ENCODE peak calls at places on chromosomes 11 and 22, in nine cellular contexts. H is neural progenitor cell, T is kidney, V is fibroblast of lung, K is HCT116, C is thoracic aorta, I is IMR-90, N is endothelial cell, M is pancreas. Y is an unnamed sample.

GRCh38 chr11:94883878-94884277 is 89.5 kb downstream of the CWC15 start:
- DNase-seq in K (no peak), H (no peak), C (no peak), T (no peak), N (no peak), V (no peak), I (no peak), M (no peak), Y (no peak)

GRCh38 chr22:40922484-40923303 is 28.5 kb upstream of the RBX1 start:
- DNase-seq in H (peak), T (no peak), V (peak), N (peak), M (no peak), I (peak), K (peak), C (no peak), Y (no peak)

GRCh38 chr22:28600546-28601143 is 79.0 kb downstream of the TTC28 start:
- DNase-seq in V (peak), K (peak), C (no peak), T (no peak), N (no peak), I (peak), M (no peak), H (peak), Y (no peak)

GRCh38 chr11:84468255-84468654 is 1158.9 kb downstream of the DLG2 start:
- DNase-seq in M (no peak), V (no peak), H (peak), C (no peak), K (no peak), N (no peak), T (no peak), I (no peak), Y (no peak)

GRCh38 chr11:68904458-68904847 is 762 bp downstream of the IGHMBP2 start:
- DNase-seq in K (no peak), V (no peak), T (no peak), C (no peak), M (peak), H (no peak), I (no peak), N (no peak), Y (no peak)

GRCh38 chr11:130166457-130166784 is 6.8 kb downstream of the ST14 start:
- DNase-seq in M (no peak), I (peak), H (no peak), N (no peak), V (peak), C (no peak), T (no peak), K (peak), Y (no peak)

GRCh38 chr22:23269441-23270211 is 89.3 kb downstream of the BCR start:
- DNase-seq in I (no peak), M (no peak), C (no peak), H (no peak), N (no peak), V (no peak), T (no peak), K (no peak), Y (no peak)

GRCh38 chr22:27752141-27752540 is 49.4 kb downstream of the MN1 start:
- DNase-seq in C (no peak), V (no peak), H (no peak), M (no peak), K (no peak), T (no peak), N (no peak), I (no peak), Y (no peak)

GRCh38 chr22:48972979-48973693 is 854.5 kb downstream of the BRD1 start:
- DNase-seq in C (no peak), N (no peak), K (no peak), M (no peak), I (no peak), H (no peak), T (no peak), V (no peak), Y (peak)

GRCh38 chr22:41917906-41918791 is 3.3 kb upstream of the SHISA8 start:
- DNase-seq in K (no peak), I (peak), M (no peak), T (no peak), V (peak), N (peak), C (no peak), H (no peak), Y (no peak)

GRCh38 chr11:95925011-95925410 is 1.1 kb upstream of the MTMR2 start:
- DNase-seq in H (peak), K (peak), C (no peak), M (no peak), N (no peak), I (peak), T (no peak), V (peak), Y (no peak)

GRCh38 chr11:1071571-1072115 is 3.0 kb upstream of the MUC2 start:
- DNase-seq in M (no peak), I (no peak), C (no peak), V (no peak), K (no peak), H (no peak), N (peak), T (peak), Y (peak)

GRCh38 chr22:21837184-21837979 is 30.1 kb downstream of the MAPK1 start:
- DNase-seq in H (peak), C (no peak), V (peak), T (no peak), N (peak), I (peak), K (peak), M (no peak), Y (no peak)

GRCh38 chr11:88398372-88399140 is 61.0 kb upstream of the CTSC start:
- DNase-seq in M (no peak), N (no peak), C (no peak), T (no peak), K (peak), I (peak), V (peak), H (no peak), Y (no peak)

GRCh38 chr11:76750067-76750466 is 33.1 kb upstream of the TSKU start:
- DNase-seq in T (no peak), K (no peak), H (no peak), V (no peak), C (no peak), M (no peak), N (no peak), I (no peak), Y (no peak)

GRCh38 chr11:8671242-8671641 is 11.2 kb downstream of the TRIM66 start:
- DNase-seq in C (peak), K (no peak), V (peak), N (peak), H (peak), I (peak), M (peak), T (no peak), Y (no peak)

GRCh38 chr11:34356918-34357645 is 728 bp downstream of the ABTB2 start:
- DNase-seq in T (peak), N (peak), I (peak), C (no peak), V (peak), K (no peak), M (peak), H (peak), Y (peak)

DNA sequence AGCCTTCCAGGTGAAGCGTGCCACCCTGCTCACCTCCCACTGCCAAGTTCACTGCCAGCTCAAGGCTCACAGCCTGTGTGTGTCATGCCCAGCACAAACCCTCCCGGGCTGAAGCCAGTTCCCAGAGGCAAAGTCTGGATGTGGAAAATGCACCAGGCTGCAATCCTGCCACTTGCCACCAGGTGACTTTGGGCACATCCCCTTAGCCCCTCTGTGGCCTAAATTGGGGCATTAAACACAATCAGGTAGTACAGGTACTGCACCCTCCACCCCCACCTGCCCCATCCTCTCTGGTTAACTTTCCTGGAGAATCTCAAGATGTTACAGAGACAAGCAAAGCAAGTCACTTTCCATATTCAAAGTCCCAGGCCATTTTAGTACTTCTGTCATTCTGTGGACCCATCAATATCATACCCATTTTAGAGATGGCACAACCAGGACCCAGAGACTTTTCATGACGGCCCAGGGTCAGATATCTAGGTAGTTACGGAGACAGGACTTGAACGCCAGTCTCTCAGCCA is 1.8 kb upstream of the RASD2 start:
- DNase-seq in N (peak), T (no peak), C (no peak), V (no peak), M (no peak), K (peak), I (no peak), H (peak), Y (no peak)
- TF ChIP-seq CTCF in N (peak), T (peak), C (peak), V (peak), M (peak), K (peak), I (peak), H (peak), Y (peak)

DNA sequence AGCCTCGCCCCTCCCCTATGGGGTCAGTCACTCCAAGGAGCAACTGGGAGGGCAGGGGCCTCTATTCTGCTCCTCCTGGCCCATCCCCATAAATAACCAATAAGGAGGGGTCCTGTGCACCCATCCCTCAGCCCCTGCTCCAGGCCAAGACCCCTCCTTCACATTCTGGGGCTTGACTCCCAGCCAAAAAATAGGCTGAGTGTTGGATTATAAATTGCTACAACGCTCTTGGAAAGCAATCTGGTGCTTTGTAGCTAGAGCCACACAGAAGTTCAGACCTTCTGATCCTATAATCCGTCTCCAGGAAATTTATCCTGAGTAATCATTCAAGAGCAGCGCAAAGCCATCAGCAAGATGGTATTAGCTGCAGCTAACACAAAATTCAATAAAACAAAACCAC is 42.5 kb downstream of the ABCC8 start:
- DNase-seq in K (no peak), I (no peak), N (no peak), V (no peak), C (no peak), H (no peak), T (no peak), M (no peak), Y (no peak)
- TF ChIP-seq CTCF in K (no peak), I (no peak), N (no peak), V (no peak), C (no peak), H (no peak), T (no peak), M (no peak), Y (no peak)

GRCh38 chr22:46845281-46846153 is 83.1 kb downstream of the TBC1D22A start:
- DNase-seq in C (no peak), H (no peak), N (no peak), V (peak), K (no peak), T (no peak), M (no peak), I (peak), Y (no peak)
- TF ChIP-seq CTCF in C (no peak), H (peak), N (no peak), V (peak), K (no peak), T (peak), M (no peak), I (peak), Y (peak)

GRCh38 chr22:46387748-46388147 is 52.2 kb downstream of the TRMU start:
- DNase-seq in V (no peak), N (no peak), C (no peak), M (no peak), K (no peak), I (no peak), T (peak), H (no peak), Y (no peak)

GRCh38 chr22:46389081-46389480 is 53.6 kb downstream of the TRMU start:
- DNase-seq in M (no peak), H (no peak), V (no peak), T (peak), K (no peak), I (no peak), C (no peak), N (no peak), Y (no peak)

GRCh38 chr22:46388647-46389046 is 53.1 kb downstream of the TRMU start:
- DNase-seq in I (no peak), M (no peak), N (no peak), H (no peak), V (no peak), T (peak), C (no peak), K (no peak), Y (no peak)

GRCh38 chr22:46382524-46382923 is 47.0 kb downstream of the TRMU start:
- DNase-seq in T (peak), C (no peak), I (no peak), V (no peak), K (no peak), M (no peak), H (no peak), N (no peak), Y (no peak)

GRCh38 chr22:46386312-46386711 is 50.8 kb downstream of the TRMU start:
- DNase-seq in H (no peak), C (no peak), T (peak), I (no peak), N (no peak), K (no peak), M (no peak), V (no peak), Y (no peak)
- TF ChIP-seq CTCF in H (peak), C (no peak), T (no peak), I (no peak), N (peak), K (peak), M (no peak), V (no peak), Y (peak)

DNA sequence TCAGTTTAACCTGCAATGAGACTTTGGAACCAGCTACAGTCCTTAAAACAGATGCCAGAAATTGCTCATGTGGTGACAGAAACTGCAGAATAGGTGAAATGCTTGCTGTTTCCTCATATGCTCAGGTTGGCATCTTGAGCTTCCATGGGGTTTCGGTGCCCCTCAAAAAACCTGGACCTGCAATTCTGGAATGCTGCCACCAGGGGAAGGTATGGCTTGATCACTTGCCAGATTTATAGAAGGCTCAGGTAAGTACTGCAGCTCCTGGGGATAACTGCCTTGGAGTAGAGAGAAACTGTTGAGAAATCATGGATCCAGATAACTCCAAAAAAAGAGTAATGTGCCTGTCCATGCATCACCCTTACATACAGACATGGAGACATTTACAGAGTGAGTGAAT is 113.0 kb downstream of the CTTN start:
- DNase-seq in V (no peak), K (no peak), N (no peak), T (no peak), M (no peak), C (no peak), H (no peak), I (no peak), Y (no peak)
- TF ChIP-seq CTCF in V (no peak), K (peak), N (peak), T (no peak), M (no peak), C (no peak), H (peak), I (no peak), Y (peak)

Y was measured in mesothelial cell of epicardium.